ENCODE peak calls at places on chromosomes 16 and 17, in five cellular contexts. G, V, I, L and N are unnamed samples.

GRCh38 chr17:67212716-67213417 is 32.1 kb downstream of the HELZ start:
- DNase-seq in I (no peak), L (no peak), G (no peak), V (peak; percentile 80), N (peak; percentile 73)

GRCh38 chr17:28756025-28756804 is 12.4 kb downstream of the TRAF4 start:
- DNase-seq in L (no peak), I (no peak), V (no peak), G (no peak), N (no peak)

GRCh38 chr16:4401094-4401501 is 15.3 kb downstream of the CORO7 start:
- DNase-seq in V (no peak), I (no peak), L (no peak), G (no peak), N (no peak)

GRCh38 chr17:27651411-27652345 is 20.7 kb downstream of the LGALS9 start:
- DNase-seq in I (peak; percentile 30), G (peak; percentile 43), V (peak; percentile 16), L (no peak), N (no peak)

GRCh38 chr17:13940858-13941665 is 128.2 kb upstream of the COX10 start:
- DNase-seq in L (no peak), G (no peak), I (no peak), V (no peak), N (peak; percentile 90)

GRCh38 chr17:496761-497586 is 144.4 kb upstream of the RPH3AL start:
- DNase-seq in I (no peak), L (no peak), G (no peak), V (peak; percentile 62), N (no peak)

GRCh38 chr16:66207139-66207863 is 159.2 kb upstream of the CDH5 start:
- DNase-seq in G (no peak), I (no peak), V (no peak), L (no peak), N (no peak)

GRCh38 chr17:61450641-61451537 is 1.3 kb upstream of the TBX4 start:
- DNase-seq in V (no peak), L (no peak), I (no peak), G (no peak), N (no peak)

GRCh38 chr16:85683363-85683762 is 5.4 kb downstream of the GINS2 start:
- DNase-seq in L (no peak), G (no peak), V (no peak), I (no peak), N (no peak)

GRCh38 chr16:27461483-27462171 is 59.7 kb downstream of the IL21R start:
- DNase-seq in L (no peak), I (no peak), G (no peak), V (peak; percentile 50), N (no peak)

GRCh38 chr17:53626286-53626685 is 196.4 kb upstream of the KIF2B start:
- DNase-seq in L (no peak), V (peak; percentile 79), G (no peak), I (no peak), N (peak; percentile 41)

GRCh38 chr17:34384822-34385605 is 22.0 kb upstream of the CCL1 start:
- DNase-seq in I (no peak), V (no peak), L (no peak), G (no peak), N (no peak)

GRCh38 chr17:65290616-65291015 is 153.4 kb downstream of the RGS9 start:
- DNase-seq in V (no peak), I (no peak), G (no peak), L (no peak), N (no peak)

GRCh38 chr16:62829084-62829483 is 792.8 kb upstream of the CDH8 start:
- DNase-seq in V (no peak), G (no peak), I (no peak), L (no peak), N (no peak)

GRCh38 chr17:45225964-45226530 is 4.4 kb downstream of the FMNL1 start:
- DNase-seq in G (no peak), I (peak; percentile 95), V (peak; percentile 41), L (no peak), N (no peak)

GRCh38 chr17:39872700-39873099 is 4.7 kb downstream of the ZPBP2 start:
- DNase-seq in G (no peak), L (no peak), I (no peak), V (no peak), N (no peak)

GRCh38 chr16:87196229-87196628 is 121.0 kb downstream of the C16orf95 start:
- DNase-seq in L (no peak), G (no peak), I (no peak), V (no peak), N (no peak)

GRCh38 chr16:53950677-53951076 is 246.7 kb downstream of the FTO start:
- DNase-seq in I (no peak), G (no peak), V (no peak), L (no peak), N (no peak)

GRCh38 chr17:74892974-74893911 is at the start of gene FADS6:
- DNase-seq in G (no peak), I (no peak), V (no peak), L (no peak), N (no peak)

GRCh38 chr17:80252871-80253270 is 7.8 kb upstream of the RNF213 start:
- DNase-seq in G (peak; percentile 71), I (peak; percentile 76), L (no peak), V (peak; percentile 14), N (no peak)

GRCh38 chr17:40099627-40100418 is 566 bp downstream of the NR1D1 start:
- DNase-seq in L (no peak), I (no peak), V (peak; percentile 26), G (no peak), N (no peak)

GRCh38 chr17:60087882-60088669 is 9.4 kb upstream of the HEATR6 start:
- DNase-seq in I (no peak), L (no peak), G (no peak), V (peak; percentile 65), N (no peak)

GRCh38 chr16:89188064-89188441 is 12.3 kb downstream of the SLC22A31 start:
- DNase-seq in I (no peak), G (no peak), L (no peak), V (no peak), N (no peak)

GRCh38 chr17:69363488-69364210 is 36.7 kb upstream of the ABCA5 start:
- DNase-seq in G (no peak), V (no peak), I (no peak), L (no peak), N (no peak)

GRCh38 chr16:11391576-11391975 is 46.3 kb downstream of the RMI2 start:
- DNase-seq in V (no peak), I (no peak), L (no peak), G (peak; percentile 34), N (no peak)

GRCh38 chr16:68235105-68235881 is 634 bp downstream of the ESRP2 start:
- DNase-seq in L (no peak), V (no peak), I (no peak), G (peak; percentile 68), N (no peak)